ENCODE peak calls at places on chromosomes 4 and X, in six cellular contexts. H is HCT116, P is MM.1S, B is SK-N-SH, N is PC-9, F is PC-3. C is an unnamed sample.

GRCh38 chr4:31949045-31949444 is 1228.9 kb downstream of the PCDH7 start:
- DNase-seq in F (peak; percentile 48), P (no peak), H (no peak), B (no peak), N (no peak), C (no peak)

GRCh38 chrX:154019633-154020499 is at the start of gene IRAK1:
- DNase-seq in N (peak; percentile 42), P (peak; percentile 56), H (no peak), B (peak; percentile 89), F (peak; percentile 73), C (peak; percentile 73)

GRCh38 chrX:72620550-72621145 is 48.0 kb upstream of the HDAC8 start:
- DNase-seq in B (no peak), H (peak; percentile 74), N (peak; percentile 90), P (no peak), F (peak; percentile 96), C (no peak)

GRCh38 chr4:37477126-37477525 is 209.1 kb downstream of the RELL1 start:
- DNase-seq in N (peak; percentile 48), B (no peak), H (no peak), P (no peak), F (no peak), C (no peak)

GRCh38 chrX:147635186-147635585 is 276.5 kb upstream of the FMR1 start:
- DNase-seq in B (no peak), N (no peak), F (no peak), P (no peak), H (no peak), C (no peak)

GRCh38 chr4:53455766-53456165 is 78.3 kb downstream of the FIP1L1 start:
- DNase-seq in P (no peak), H (no peak), N (no peak), B (no peak), F (peak; percentile 94), C (no peak)

GRCh38 chrX:119853449-119853848 is 686 bp upstream of the UPF3B start:
- DNase-seq in H (no peak), N (no peak), P (no peak), F (no peak), B (no peak), C (no peak)

GRCh38 chrX:110734894-110735541 is 60.6 kb downstream of the CHRDL1 start:
- DNase-seq in H (no peak), P (no peak), B (no peak), F (no peak), N (peak; percentile 92), C (no peak)

GRCh38 chr4:52704133-52704532 is 45.0 kb upstream of the USP46 start:
- DNase-seq in F (no peak), P (no peak), N (no peak), H (no peak), B (no peak), C (no peak)

GRCh38 chrX:111168314-111168713 is 72.3 kb downstream of the PAK3 start:
- DNase-seq in B (peak; percentile 3), N (no peak), P (no peak), H (no peak), F (peak; percentile 10), C (no peak)

GRCh38 chr4:26885912-26886274 is 25.3 kb downstream of the STIM2 start:
- DNase-seq in B (no peak), P (peak; percentile 67), H (no peak), F (no peak), N (no peak), C (peak; percentile 88)

GRCh38 chrX:153794897-153795816 is 689 bp downstream of the SSR4 start:
- DNase-seq in P (no peak), H (no peak), B (no peak), N (no peak), F (no peak), C (peak; percentile 14)

GRCh38 chr4:41722171-41722570 is 26.4 kb downstream of the PHOX2B start:
- DNase-seq in B (no peak), N (no peak), P (no peak), F (no peak), H (no peak), C (no peak)

GRCh38 chr4:165464813-165465381 is 86.1 kb downstream of the CPE start:
- DNase-seq in B (peak; percentile 54), P (peak; percentile 50), F (peak; percentile 51), H (no peak), N (peak; percentile 57), C (peak; percentile 55)

GRCh38 chr4:2443986-2444740 is 24.7 kb upstream of the RNF4 start:
- DNase-seq in H (no peak), B (no peak), F (no peak), P (no peak), N (no peak), C (no peak)

GRCh38 chrX:15524417-15524816 is 23.8 kb downstream of the BMX start:
- DNase-seq in N (peak; percentile 37), F (peak; percentile 48), P (no peak), H (no peak), B (no peak), C (no peak)

GRCh38 chr4:122783301-122784215 is 43.1 kb upstream of the FGF2 start:
- DNase-seq in P (no peak), F (peak; percentile 95), B (no peak), H (peak; percentile 54), N (peak; percentile 96), C (no peak)

GRCh38 chr4:25760518-25761157 is 102.2 kb downstream of the SEL1L3 start:
- DNase-seq in P (no peak), H (no peak), N (no peak), B (no peak), F (no peak), C (no peak)

GRCh38 chr4:39047691-39048090 is 14.3 kb upstream of the KLHL5 start:
- DNase-seq in N (no peak), B (no peak), H (no peak), P (no peak), F (peak; percentile 26), C (no peak)

GRCh38 chrX:41391606-41392005 is 55.5 kb upstream of the NYX start:
- DNase-seq in P (no peak), B (no peak), N (peak; percentile 60), F (no peak), H (no peak), C (no peak)

GRCh38 chrX:141669689-141670088 is 28.9 kb downstream of the SPANXD start:
- DNase-seq in B (no peak), F (no peak), N (no peak), H (no peak), P (no peak), C (no peak)

GRCh38 chr4:150588341-150588740 is 6.4 kb downstream of the MAB21L2 start:
- DNase-seq in N (no peak), P (no peak), H (no peak), B (no peak), F (no peak), C (no peak)
- H3K4me2 ChIP-seq in N (no peak overlapping the region), P (no peak overlapping the region), H (no peak overlapping the region), B (no peak overlapping the region), F (no peak overlapping the region), C (no peak overlapping the region)

DNA sequence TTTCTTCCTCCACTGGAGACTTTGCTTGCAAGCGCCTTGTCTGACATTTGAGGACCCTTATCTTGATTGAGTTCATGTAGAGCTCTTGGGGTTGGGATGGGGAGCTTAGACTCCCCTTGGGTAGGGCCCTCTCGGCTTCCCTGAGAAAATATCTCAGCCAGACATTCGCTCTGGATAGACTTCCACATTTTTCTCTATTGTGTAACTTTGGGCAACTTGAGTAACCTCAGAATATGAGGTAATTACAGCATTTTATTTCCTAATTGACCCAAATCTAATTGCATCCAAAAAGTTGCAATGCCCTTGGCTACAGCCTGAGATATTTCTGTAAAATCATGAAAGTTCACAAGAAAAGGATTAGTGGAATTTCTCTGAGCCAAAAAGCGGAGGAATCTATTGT is 102.8 kb upstream of the MXRA5 start:
- DNase-seq in N (no peak), H (no peak), P (no peak), B (no peak), F (no peak), C (no peak)
- H3K9me2 ChIP-seq in N (no peaks in the 10 kb centered on the region), H (no peaks in the 10 kb centered on the region), P (no peaks in the 10 kb centered on the region), B (no peaks in the 10 kb centered on the region), F (no peaks in the 10 kb centered on the region), C (no peaks in the 10 kb centered on the region)

GRCh38 chrX:40145001-40145631 is 47.4 kb upstream of the BCOR start:
- DNase-seq in F (peak; percentile 21), B (peak; percentile 73), H (no peak), N (no peak), P (no peak), C (no peak)

GRCh38 chrX:40147399-40148188 is 49.8 kb upstream of the BCOR start:
- DNase-seq in B (no peak), N (no peak), P (no peak), H (no peak), F (no peak), C (no peak)

GRCh38 chrX:40148189-40148438 is 50.4 kb upstream of the BCOR start:
- DNase-seq in F (no peak), H (no peak), P (no peak), N (no peak), B (no peak), C (no peak)

GRCh38 chrX:40145670-40146470 is 48.1 kb upstream of the BCOR start:
- DNase-seq in B (peak; percentile 60), F (no peak), N (no peak), P (no peak), H (no peak), C (no peak)

DNA sequence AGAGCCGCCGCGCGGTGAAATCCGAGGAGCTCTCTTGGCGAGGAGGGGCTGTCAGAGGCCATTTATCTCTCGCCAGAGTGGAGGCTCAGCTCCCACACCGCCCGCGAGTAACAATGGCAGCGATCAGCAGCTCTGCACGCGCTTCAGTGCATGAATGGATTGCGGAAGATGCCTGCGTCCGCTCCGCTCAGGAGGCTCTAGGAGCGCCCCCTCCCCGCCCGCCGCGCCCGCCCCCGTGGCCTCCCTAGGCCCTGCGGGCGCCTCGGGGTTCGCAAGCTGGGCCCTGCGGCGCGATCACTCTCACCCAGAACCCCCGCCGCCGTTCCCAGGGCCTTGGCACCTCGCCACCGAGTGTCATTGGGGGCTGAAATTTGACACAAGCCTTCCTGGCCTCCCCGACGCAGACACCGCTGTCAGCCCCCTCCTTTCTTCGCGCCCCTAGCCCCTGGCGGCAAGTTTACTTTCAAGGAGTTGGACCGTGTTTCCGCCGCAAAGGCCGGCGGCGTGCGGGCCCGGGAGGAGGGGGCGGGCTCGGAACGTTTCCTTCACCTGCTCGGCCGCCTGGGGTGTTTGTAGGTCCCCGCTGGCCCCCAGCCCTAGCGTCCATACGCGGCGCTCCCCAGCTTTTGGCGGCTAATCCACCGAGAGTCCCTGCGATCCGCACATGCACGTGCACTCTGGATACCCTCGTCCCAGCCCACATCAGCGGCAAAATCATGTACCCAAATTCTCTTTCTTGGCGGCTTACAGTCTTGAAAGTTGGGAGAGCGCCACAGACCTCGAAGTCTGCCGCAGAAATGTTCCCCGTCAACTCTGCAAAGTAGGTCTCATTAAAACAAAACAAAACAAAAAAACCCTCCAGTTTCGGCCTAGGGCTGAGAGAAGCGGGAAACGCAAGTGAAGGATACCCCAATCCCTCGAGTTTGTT is 49.0 kb upstream of the BCOR start:
- DNase-seq in H (no peak), P (no peak), F (peak; percentile 24), B (peak; percentile 65), N (peak; percentile 46), C (peak; percentile 35)
- H3K4me2 ChIP-seq in H (peak overlapping the region; percentile 89), P (no peak overlapping the region), F (peak overlapping the region; percentile 96), B (peak overlapping the region; percentile 81), N (peak overlapping the region; percentile 63), C (peak overlapping the region; percentile 76)

DNA sequence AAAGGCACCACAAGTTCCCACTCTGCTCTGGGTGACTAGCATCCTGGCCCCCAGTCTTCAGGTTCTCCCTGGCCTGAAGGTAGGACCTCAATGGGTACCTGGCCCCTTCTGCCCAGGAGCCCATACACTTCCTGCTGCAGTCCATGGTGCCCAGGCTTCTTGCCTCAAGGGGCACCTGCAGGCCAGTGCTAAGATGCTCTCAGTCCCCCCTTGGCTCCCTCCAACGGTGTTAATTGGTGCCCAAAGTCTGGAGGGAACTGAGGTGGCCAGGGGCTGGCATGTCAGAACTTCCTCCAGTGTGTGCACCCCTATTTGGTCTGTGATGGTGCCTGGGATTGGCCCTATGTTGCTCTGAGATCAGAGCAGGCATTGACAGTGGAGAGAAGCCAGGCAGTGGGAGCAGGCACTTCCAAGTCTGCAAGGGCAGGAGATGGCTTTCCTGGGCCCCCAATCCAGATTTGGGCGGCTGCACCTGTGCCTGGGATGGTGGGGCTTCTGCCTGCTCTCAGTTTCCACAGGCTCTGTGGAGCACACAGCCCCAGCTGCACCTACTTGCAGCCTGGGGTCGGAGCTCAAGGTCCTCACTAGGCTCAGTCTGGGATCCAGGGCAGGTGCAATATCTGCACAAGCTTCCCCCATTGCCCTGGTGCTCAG is 301.6 kb downstream of the FAM47B start:
- DNase-seq in F (no peak), N (no peak), B (no peak), H (no peak), P (no peak), C (no peak)
- H3K9me2 ChIP-seq in F (no peaks in the 10 kb centered on the region), N (no peaks in the 10 kb centered on the region), B (no peaks in the 10 kb centered on the region), H (no peaks in the 10 kb centered on the region), P (no peaks in the 10 kb centered on the region), C (no peaks in the 10 kb centered on the region)

C was measured in OCI-LY7.